ENCODE peak calls at places on chromosomes 4 and X, in six cellular contexts. One of them, this sample, is unnamed.

GRCh38 chr4:119281374-119281773 is 40.6 kb downstream of the FABP2 start:
- DNase-seq in H1: no peak
- DNase-seq in neuronal stem cell: no peak
- DNase-seq in trophoblast cell: no peak
- DNase-seq in mesenchymal stem cell: no peak
- DNase-seq in IMR-90: no peak
- DNase-seq in this sample: no peak

GRCh38 chrX:134999469-134999868 is 8.7 kb downstream of the SMIM10 start:
- DNase-seq in H1: no peak
- DNase-seq in mesenchymal stem cell: peak; percentile 56
- DNase-seq in trophoblast cell: no peak
- DNase-seq in neuronal stem cell: no peak
- DNase-seq in IMR-90: peak; percentile 69
- DNase-seq in this sample: no peak

GRCh38 chr4:77072195-77072753 is 3.5 kb downstream of the CCNI start:
- DNase-seq in neuronal stem cell: no peak
- DNase-seq in mesenchymal stem cell: no peak
- DNase-seq in H1: no peak
- DNase-seq in IMR-90: no peak
- DNase-seq in trophoblast cell: peak; percentile 87
- DNase-seq in this sample: no peak

GRCh38 chr4:126386512-126386911 is 1071.8 kb downstream of the FAT4 start:
- DNase-seq in neuronal stem cell: no peak
- DNase-seq in IMR-90: no peak
- DNase-seq in trophoblast cell: no peak
- DNase-seq in H1: no peak
- DNase-seq in mesenchymal stem cell: no peak
- DNase-seq in this sample: no peak

GRCh38 chr4:186765673-186766546 is 42.3 kb upstream of the FAT1 start:
- DNase-seq in mesenchymal stem cell: no peak
- DNase-seq in trophoblast cell: peak; percentile 94
- DNase-seq in H1: no peak
- DNase-seq in neuronal stem cell: no peak
- DNase-seq in IMR-90: no peak
- DNase-seq in this sample: no peak

GRCh38 chr4:128827280-128827679 is 17.8 kb downstream of the JADE1 start:
- DNase-seq in IMR-90: no peak
- DNase-seq in neuronal stem cell: no peak
- DNase-seq in mesenchymal stem cell: peak; percentile 37
- DNase-seq in trophoblast cell: no peak
- DNase-seq in H1: peak; percentile 39
- DNase-seq in this sample: no peak

GRCh38 chr4:101169044-101170014 is 178.0 kb downstream of the PPP3CA start:
- DNase-seq in IMR-90: peak; percentile 65
- DNase-seq in neuronal stem cell: peak; percentile 60
- DNase-seq in mesenchymal stem cell: peak; percentile 71
- DNase-seq in H1: peak; percentile 69
- DNase-seq in trophoblast cell: peak; percentile 76
- DNase-seq in this sample: peak; percentile 80

GRCh38 chrX:43750248-43750676 is 94.2 kb downstream of the MAOA start:
- DNase-seq in neuronal stem cell: peak; percentile 23
- DNase-seq in mesenchymal stem cell: peak; percentile 57
- DNase-seq in trophoblast cell: peak; percentile 18
- DNase-seq in IMR-90: peak; percentile 19
- DNase-seq in H1: peak; percentile 43
- DNase-seq in this sample: peak; percentile 65

GRCh38 chrX:19382500-19383145 is 38.9 kb downstream of the PDHA1 start:
- DNase-seq in H1: peak; percentile 77
- DNase-seq in neuronal stem cell: peak; percentile 27
- DNase-seq in trophoblast cell: peak; percentile 49
- DNase-seq in mesenchymal stem cell: peak; percentile 33
- DNase-seq in IMR-90: peak; percentile 32
- DNase-seq in this sample: peak; percentile 76

DNA sequence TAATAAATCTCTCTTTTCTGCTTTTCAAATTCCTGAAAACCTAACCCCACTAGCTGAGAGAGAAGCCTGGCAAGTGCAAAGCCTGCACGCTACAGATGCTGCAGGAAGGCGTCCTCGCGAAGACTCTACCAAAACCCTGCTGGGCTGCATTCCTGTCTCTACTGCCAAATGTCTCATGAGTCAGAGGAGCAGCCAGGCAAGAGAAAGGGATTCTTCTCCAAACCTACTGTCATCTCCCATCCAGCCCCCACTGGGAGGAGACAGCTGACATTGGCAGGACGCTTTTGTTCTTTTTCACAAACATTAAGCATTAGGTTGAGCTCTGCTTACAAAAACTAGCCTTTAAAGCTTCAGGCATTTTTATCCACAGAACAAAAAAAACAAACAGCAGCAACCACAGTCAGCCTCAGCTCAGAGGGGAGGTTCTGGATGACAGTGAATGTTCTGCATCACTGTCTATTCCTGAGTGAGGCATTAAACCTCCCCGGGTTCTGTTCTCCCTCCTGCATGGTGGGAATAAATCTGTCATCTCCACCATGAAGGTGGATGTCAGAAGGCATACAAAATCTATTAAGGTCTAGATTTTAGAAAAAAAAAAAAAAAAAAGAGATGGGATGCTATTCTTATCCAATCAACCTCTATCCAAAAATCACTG is 17.9 kb downstream of the CRMP1 start:
- DNase-seq in IMR-90: peak; percentile 44
- DNase-seq in mesenchymal stem cell: no peak
- DNase-seq in trophoblast cell: no peak
- DNase-seq in H1: no peak
- DNase-seq in neuronal stem cell: no peak
- DNase-seq in this sample: peak; percentile 71
- H3K79me1 ChIP-seq in IMR-90: no peaks in the 10 kb centered on the region
- H3K79me1 ChIP-seq in mesenchymal stem cell: no peaks in the 10 kb centered on the region
- H3K79me1 ChIP-seq in trophoblast cell: no peaks in the 10 kb centered on the region
- H3K79me1 ChIP-seq in H1: peaks cover 43% of the 10 kb centered on the region
- H3K79me1 ChIP-seq in neuronal stem cell: peaks cover 16% of the 10 kb centered on the region
- H3K79me1 ChIP-seq in this sample: peaks cover 24% of the 10 kb centered on the region

GRCh38 chr4:23305026-23305425 is 584.8 kb downstream of the PPARGC1A start:
- DNase-seq in trophoblast cell: no peak
- DNase-seq in neuronal stem cell: no peak
- DNase-seq in H1: no peak
- DNase-seq in mesenchymal stem cell: peak; percentile 26
- DNase-seq in IMR-90: no peak
- DNase-seq in this sample: no peak
- H4K91ac ChIP-seq in trophoblast cell: no peak overlapping the region
- H4K91ac ChIP-seq in neuronal stem cell: no peak overlapping the region
- H4K91ac ChIP-seq in H1: no peak overlapping the region
- H4K91ac ChIP-seq in mesenchymal stem cell: no peak overlapping the region
- H4K91ac ChIP-seq in IMR-90: no peak overlapping the region
- H4K91ac ChIP-seq in this sample: no peak overlapping the region

GRCh38 chr4:932713-933070 is 432 bp downstream of the TMEM175 start:
- DNase-seq in trophoblast cell: no peak
- DNase-seq in neuronal stem cell: peak; percentile 38
- DNase-seq in IMR-90: peak; percentile 23
- DNase-seq in H1: no peak
- DNase-seq in mesenchymal stem cell: peak; percentile 74
- DNase-seq in this sample: peak; percentile 38

GRCh38 chr4:930827-931193 is 1.3 kb downstream of the GAK start:
- DNase-seq in mesenchymal stem cell: no peak
- DNase-seq in IMR-90: no peak
- DNase-seq in H1: no peak
- DNase-seq in trophoblast cell: no peak
- DNase-seq in neuronal stem cell: no peak
- DNase-seq in this sample: no peak

GRCh38 chr4:931960-932712 is at the start of the genes GAK and TMEM175:
- DNase-seq in mesenchymal stem cell: peak; percentile 94
- DNase-seq in IMR-90: peak; percentile 94
- DNase-seq in neuronal stem cell: peak; percentile 96
- DNase-seq in trophoblast cell: peak; percentile 97
- DNase-seq in H1: peak; percentile 97
- DNase-seq in this sample: peak; percentile 96

GRCh38 chr4:929970-930625 is 2.0 kb downstream of the GAK start:
- DNase-seq in IMR-90: peak; percentile 71
- DNase-seq in H1: no peak
- DNase-seq in neuronal stem cell: no peak
- DNase-seq in mesenchymal stem cell: peak; percentile 67
- DNase-seq in trophoblast cell: no peak
- DNase-seq in this sample: no peak

GRCh38 chr4:931194-931959 is 739 bp downstream of the GAK start:
- DNase-seq in mesenchymal stem cell: peak; percentile 97
- DNase-seq in neuronal stem cell: no peak
- DNase-seq in IMR-90: peak; percentile 84
- DNase-seq in H1: no peak
- DNase-seq in trophoblast cell: no peak
- DNase-seq in this sample: no peak
- H3K23ac ChIP-seq in mesenchymal stem cell: peak overlapping the region; percentile 98
- H3K23ac ChIP-seq in neuronal stem cell: peak overlapping the region; percentile 99
- H3K23ac ChIP-seq in IMR-90: peak overlapping the region; percentile 75
- H3K23ac ChIP-seq in H1: no peak overlapping the region
- H3K23ac ChIP-seq in trophoblast cell: no peak overlapping the region
- H3K23ac ChIP-seq in this sample: no peak overlapping the region

GRCh38 chr4:5884804-5885203 is 8.1 kb downstream of the CRMP1 start:
- DNase-seq in H1: no peak
- DNase-seq in neuronal stem cell: no peak
- DNase-seq in trophoblast cell: no peak
- DNase-seq in IMR-90: no peak
- DNase-seq in mesenchymal stem cell: no peak
- DNase-seq in this sample: no peak
- H3K79me1 ChIP-seq in H1: peaks cover 22% of the 10 kb centered on the region
- H3K79me1 ChIP-seq in neuronal stem cell: peaks cover 22% of the 10 kb centered on the region
- H3K79me1 ChIP-seq in trophoblast cell: no peaks in the 10 kb centered on the region
- H3K79me1 ChIP-seq in IMR-90: no peaks in the 10 kb centered on the region
- H3K79me1 ChIP-seq in mesenchymal stem cell: no peaks in the 10 kb centered on the region
- H3K79me1 ChIP-seq in this sample: peaks cover 15% of the 10 kb centered on the region

GRCh38 chr4:82360298-82361177 is 13.3 kb downstream of the HNRNPD start:
- DNase-seq in neuronal stem cell: peak; percentile 46
- DNase-seq in trophoblast cell: no peak
- DNase-seq in mesenchymal stem cell: peak; percentile 70
- DNase-seq in H1: no peak
- DNase-seq in IMR-90: peak; percentile 29
- DNase-seq in this sample: no peak
- H4K91ac ChIP-seq in neuronal stem cell: no peak overlapping the region
- H4K91ac ChIP-seq in trophoblast cell: no peak overlapping the region
- H4K91ac ChIP-seq in mesenchymal stem cell: no peak overlapping the region
- H4K91ac ChIP-seq in H1: no peak overlapping the region
- H4K91ac ChIP-seq in IMR-90: no peak overlapping the region
- H4K91ac ChIP-seq in this sample: no peak overlapping the region

GRCh38 chr4:123809864-123810263 is 413.3 kb downstream of the SPRY1 start:
- DNase-seq in mesenchymal stem cell: no peak
- DNase-seq in trophoblast cell: no peak
- DNase-seq in neuronal stem cell: no peak
- DNase-seq in H1: no peak
- DNase-seq in IMR-90: no peak
- DNase-seq in this sample: no peak
- H3K23ac ChIP-seq in mesenchymal stem cell: no peak overlapping the region
- H3K23ac ChIP-seq in trophoblast cell: no peak overlapping the region
- H3K23ac ChIP-seq in neuronal stem cell: no peak overlapping the region
- H3K23ac ChIP-seq in H1: no peak overlapping the region
- H3K23ac ChIP-seq in IMR-90: no peak overlapping the region
- H3K23ac ChIP-seq in this sample: no peak overlapping the region